ENCODE peak calls at places on chromosomes 16 and 17, in five cellular contexts. X, C, H, R and S are unnamed samples.

GRCh38 chr17:34207572-34207971 is 47.5 kb upstream of the CCL2 start:
- DNase-seq in X (peak; percentile 21), C (no peak), H (no peak), R (no peak), S (no peak)

GRCh38 chr17:11363575-11363974 is 122.6 kb downstream of the SHISA6 start:
- DNase-seq in X (no peak), C (no peak), H (no peak), R (no peak), S (no peak)

GRCh38 chr17:67671492-67671891 is 46.2 kb upstream of the NOL11 start:
- DNase-seq in X (no peak), C (no peak), H (no peak), R (no peak), S (peak; percentile 62)

GRCh38 chr16:49800441-49800840 is 55.5 kb downstream of the ZNF423 start:
- DNase-seq in X (no peak), C (no peak), H (no peak), R (no peak), S (no peak)

GRCh38 chr17:33862772-33863602 is 392.1 kb upstream of the CCL2 start:
- DNase-seq in X (no peak), C (no peak), H (no peak), R (no peak), S (no peak)

GRCh38 chr16:23206986-23207385 is 24.4 kb downstream of the SCNN1G start:
- DNase-seq in X (no peak), C (no peak), H (no peak), R (no peak), S (peak; percentile 87)

GRCh38 chr17:66373944-66374817 is 71.8 kb downstream of the PRKCA start:
- DNase-seq in X (no peak), C (peak; percentile 31), H (peak; percentile 11), R (peak; percentile 29), S (peak; percentile 50)

GRCh38 chr17:75011788-75012319 is 616 bp upstream of the MRPL58 start:
- DNase-seq in X (peak; percentile 66), C (no peak), H (no peak), R (no peak), S (no peak)